ENCODE peak calls at places on chromosome 14, in six cellular contexts. H, B, X, F, T and K are unnamed samples.

GRCh38 chr14:54427914-54428313 is 13.3 kb downstream of the CNIH1 start:
- DNase-seq in H (no peak), B (no peak), X (no peak), F (no peak), T (no peak), K (no peak)

GRCh38 chr14:23182372-23183014 is 967 bp downstream of the SLC7A8 start:
- DNase-seq in H (no peak), B (peak; percentile 40), X (peak; percentile 46), F (no peak), T (peak; percentile 63), K (peak; percentile 52)

GRCh38 chr14:85764809-85765208 is 234.9 kb downstream of the FLRT2 start:
- DNase-seq in H (no peak), B (no peak), X (no peak), F (no peak), T (no peak), K (no peak)

GRCh38 chr14:23186913-23187654 is 3.6 kb upstream of the SLC7A8 start:
- DNase-seq in H (no peak), B (peak; percentile 47), X (peak; percentile 74), F (no peak), T (peak; percentile 45), K (peak; percentile 66)

GRCh38 chr14:91154851-91155625 is 41.2 kb downstream of the DGLUCY start:
- DNase-seq in H (peak; percentile 54), B (no peak), X (no peak), F (no peak), T (no peak), K (peak; percentile 75)

GRCh38 chr14:76015668-76016067 is 30.1 kb downstream of the IFT43 start:
- DNase-seq in H (no peak), B (no peak), X (no peak), F (no peak), T (no peak), K (no peak)

GRCh38 chr14:104416383-104416782 is 163.2 kb upstream of the C14orf180 start:
- DNase-seq in H (no peak), B (no peak), X (no peak), F (no peak), T (no peak), K (no peak)

GRCh38 chr14:69354383-69355154 is 43.5 kb downstream of the ERH start:
- DNase-seq in H (no peak), B (peak; percentile 74), X (no peak), F (no peak), T (peak; percentile 91), K (no peak)

GRCh38 chr14:104551851-104552737 is 27.5 kb upstream of the C14orf180 start:
- DNase-seq in H (no peak), B (no peak), X (no peak), F (no peak), T (no peak), K (no peak)

GRCh38 chr14:74550071-74550470 is 56.5 kb downstream of the ISCA2 start:
- DNase-seq in H (no peak), B (no peak), X (no peak), F (no peak), T (no peak), K (no peak)

GRCh38 chr14:104546591-104547309 is 32.8 kb upstream of the C14orf180 start:
- DNase-seq in H (no peak), B (no peak), X (no peak), F (no peak), T (no peak), K (no peak)

GRCh38 chr14:92747701-92748258 is 647 bp downstream of the LGMN start:
- DNase-seq in H (no peak), B (no peak), X (peak; percentile 24), F (no peak), T (peak; percentile 28), K (peak; percentile 52)